ENCODE peak calls at places on chromosome 22, in eight cellular contexts. K, S, G, M, Z, V, O and Y are unnamed samples.
A peak's percentile ranks its signal among the peaks of the same experiment; 100 is the strongest.

GRCh38 chr22:44085743-44086741 is 61.9 kb downstream of the PARVB start:
- DNase-seq in V (peak; percentile 80), S (peak; percentile 86), Z (peak; percentile 91), M (no peak), O (no peak), K (peak; percentile 57), G (peak; percentile 50), Y (peak; percentile 73)

GRCh38 chr22:22684605-22685561 is 40.5 kb downstream of the GGTLC2 start:
- DNase-seq in V (peak; percentile 59), G (no peak), S (no peak), K (no peak), M (no peak), Z (no peak), O (no peak), Y (peak; percentile 72)

GRCh38 chr22:46964773-46965550 is 202.5 kb downstream of the TBC1D22A start:
- DNase-seq in O (no peak), M (no peak), Z (no peak), V (no peak), G (no peak), S (no peak), K (no peak), Y (no peak)

GRCh38 chr22:26860233-26860765 is 202.9 kb downstream of the MIAT start:
- DNase-seq in S (no peak), K (no peak), G (no peak), Z (no peak), M (no peak), O (no peak), V (no peak), Y (no peak)

GRCh38 chr22:43346521-43346929 is 3.4 kb upstream of the SCUBE1 start:
- DNase-seq in S (peak; percentile 47), Z (peak; percentile 68), O (no peak), V (peak; percentile 67), G (no peak), K (peak; percentile 65), M (no peak), Y (peak; percentile 31)

GRCh38 chr22:44351685-44352377 is 39.1 kb upstream of the SHISAL1 start:
- DNase-seq in M (no peak), O (no peak), S (no peak), G (no peak), V (peak; percentile 10), Z (no peak), K (peak; percentile 38), Y (peak; percentile 91)

GRCh38 chr22:47215851-47216250 is 453.4 kb downstream of the TBC1D22A start:
- DNase-seq in K (no peak), G (no peak), V (no peak), O (no peak), M (no peak), Z (no peak), S (no peak), Y (no peak)

GRCh38 chr22:19420321-19420720 is 11.2 kb downstream of the HIRA start:
- DNase-seq in V (no peak), M (no peak), K (no peak), Z (no peak), S (no peak), O (no peak), G (no peak), Y (no peak)

GRCh38 chr22:43529954-43530863 is 118.4 kb downstream of the MPPED1 start:
- DNase-seq in S (no peak), G (no peak), K (no peak), V (no peak), O (no peak), M (no peak), Z (no peak), Y (no peak)

GRCh38 chr22:38788417-38788816 is 5.5 kb downstream of the DNAL4 start:
- DNase-seq in G (peak; percentile 63), Z (peak; percentile 74), S (peak; percentile 72), K (no peak), M (no peak), V (no peak), O (peak; percentile 28), Y (peak; percentile 95)

GRCh38 chr22:19223617-19224016 is 45.1 kb upstream of the SLC25A1 start:
- DNase-seq in M (no peak), Z (no peak), K (no peak), O (no peak), S (no peak), V (no peak), G (no peak), Y (no peak)

GRCh38 chr22:27397948-27398330 is 403.6 kb downstream of the MN1 start:
- DNase-seq in O (no peak), G (no peak), S (peak; percentile 53), K (no peak), Z (peak; percentile 87), M (no peak), V (no peak), Y (peak; percentile 88)

GRCh38 chr22:31451709-31452571 is 37.7 kb downstream of the EIF4ENIF1 start:
- DNase-seq in O (no peak), S (no peak), V (peak; percentile 65), M (no peak), Z (no peak), G (no peak), K (peak; percentile 21), Y (peak; percentile 80)

GRCh38 chr22:33896154-33896800 is 24.0 kb downstream of the LARGE1 start:
- DNase-seq in G (no peak), Z (no peak), V (peak; percentile 82), S (peak; percentile 39), K (no peak), O (no peak), M (no peak), Y (no peak)

GRCh38 chr22:46066691-46067090 is 83.6 kb upstream of the PPARA start:
- DNase-seq in Z (peak; percentile 23), O (no peak), M (no peak), G (no peak), K (no peak), S (no peak), V (no peak), Y (peak; percentile 73)

GRCh38 chr22:42368379-42369249 is 63.6 kb downstream of the NFAM1 start:
- DNase-seq in M (no peak), O (no peak), V (no peak), Z (no peak), K (no peak), G (no peak), S (no peak), Y (no peak)

GRCh38 chr22:41367680-41368542 is 13.8 kb upstream of the TEF start:
- DNase-seq in V (no peak), K (no peak), Z (peak; percentile 66), O (no peak), M (peak; percentile 95), G (no peak), S (peak; percentile 27), Y (peak; percentile 40)

GRCh38 chr22:33515733-33516297 is 404.5 kb downstream of the LARGE1 start:
- DNase-seq in S (no peak), O (no peak), M (no peak), V (no peak), G (no peak), Z (peak; percentile 54), K (no peak), Y (no peak)

GRCh38 chr22:32796865-32797573 is 4.5 kb upstream of the TIMP3 start:
- DNase-seq in S (peak; percentile 80), O (peak; percentile 51), Z (peak; percentile 84), K (peak; percentile 21), V (peak; percentile 55), G (peak; percentile 56), M (no peak), Y (peak; percentile 59)

GRCh38 chr22:40178417-40179409 is 988 bp downstream of the TNRC6B start:
- DNase-seq in K (no peak), S (no peak), G (no peak), M (no peak), O (no peak), V (peak; percentile 58), Z (no peak), Y (peak; percentile 53)

GRCh38 chr22:40560551-40560950 is 76.0 kb downstream of the MRTFA start:
- DNase-seq in M (no peak), V (no peak), S (no peak), G (no peak), Z (no peak), O (no peak), K (no peak), Y (peak; percentile 19)

GRCh38 chr22:49752598-49753091 is 75.0 kb downstream of the BRD1 start:
- DNase-seq in G (no peak), O (no peak), S (no peak), V (no peak), K (no peak), Z (no peak), M (no peak), Y (no peak)
- TF ChIP-seq CTCF in G (no peak), O (no peak), S (no peak), V (no peak), K (no peak), Z (no peak), M (no peak), Y (no peak)

GRCh38 chr22:50226224-50227165 is 18.3 kb downstream of the TUBGCP6 start:
- DNase-seq in M (no peak), Z (no peak), V (no peak), G (no peak), K (no peak), S (no peak), O (no peak), Y (no peak)
- H3K4me3 ChIP-seq in M (no peak overlapping the region), Z (no peak overlapping the region), V (no peak overlapping the region), G (no peak overlapping the region), K (no peak overlapping the region), S (no peak overlapping the region), O (no peak overlapping the region), Y (no peak overlapping the region)

DNA sequence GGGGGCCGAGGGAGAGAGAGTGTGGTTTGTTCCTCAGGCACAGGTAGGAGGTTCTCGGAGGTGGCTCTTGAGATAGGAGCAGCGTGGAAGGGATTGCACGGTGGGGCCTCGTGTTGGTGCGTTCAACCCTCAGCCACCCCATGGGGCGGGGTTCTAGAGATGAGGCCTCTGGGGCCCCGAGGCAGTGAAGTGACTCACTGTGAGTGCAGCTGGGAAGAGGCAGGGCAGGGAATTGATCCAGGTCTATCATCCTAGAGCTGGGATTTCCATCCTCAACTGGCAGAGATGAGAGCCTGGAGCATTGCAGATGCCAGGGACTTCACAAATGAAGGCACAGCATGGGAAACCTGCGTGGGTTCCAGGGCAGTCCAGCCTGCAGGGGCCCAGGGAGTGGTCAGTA is 5.2 kb upstream of the SMARCB1 start:
- DNase-seq in S (no peak), O (no peak), K (peak; percentile 37), G (peak; percentile 49), M (no peak), Z (no peak), V (no peak), Y (peak; percentile 49)
- TF ChIP-seq CTCF in S (no peak), O (no peak), K (no peak), G (no peak), M (no peak), Z (no peak), V (no peak), Y (no peak)

GRCh38 chr22:20424553-20424936 is 13.1 kb downstream of the SCARF2 start:
- DNase-seq in O (no peak), Z (no peak), M (no peak), K (no peak), S (no peak), G (no peak), V (no peak), Y (no peak)

GRCh38 chr22:20424937-20425587 is 12.6 kb downstream of the SCARF2 start:
- DNase-seq in G (no peak), V (no peak), O (no peak), M (no peak), Z (peak; percentile 47), K (no peak), S (peak; percentile 81), Y (no peak)

GRCh38 chr22:20422271-20422958 is 15.2 kb downstream of the SCARF2 start:
- DNase-seq in G (no peak), V (no peak), S (no peak), K (no peak), M (no peak), O (no peak), Z (no peak), Y (no peak)

GRCh38 chr22:20422965-20423635 is 14.5 kb downstream of the SCARF2 start:
- DNase-seq in G (no peak), Z (peak; percentile 91), M (no peak), S (peak; percentile 72), V (no peak), K (no peak), O (no peak), Y (peak; percentile 56)

GRCh38 chr22:20423636-20424511 is 13.8 kb downstream of the SCARF2 start:
- DNase-seq in M (no peak), S (no peak), K (no peak), Z (no peak), G (no peak), O (no peak), V (no peak), Y (no peak)
- H3K4me3 ChIP-seq in M (peak overlapping the region; percentile 4), S (peak overlapping the region; percentile 39), K (no peak overlapping the region), Z (no peak overlapping the region), G (no peak overlapping the region), O (no peak overlapping the region), V (no peak overlapping the region), Y (no peak overlapping the region)